ENCODE peak calls at places on chromosomes 2 and 18, in six cellular contexts. V is activated naive CD4-positive, alpha-beta T cell treated with anti-CD3 and anti-CD28 coated beads for 36 hours; T is heart left ventricle; G is tibial artery; X is body of pancreas; A is NT2/D1. E is an unnamed sample.

GRCh38 chr2:238104521-238105311 is 4.6 kb downstream of the ESPNL start:
- DNase-seq in V (no peak), T (peak), G (peak), X (no peak), A (no peak), E (peak)

GRCh38 chr2:229313591-229313990 is 42.5 kb upstream of the PID1 start:
- DNase-seq in V (no peak), T (no peak), G (no peak), X (no peak), A (no peak), E (no peak)

GRCh38 chr2:24984912-24985311 is 13.2 kb upstream of the DNAJC27 start:
- DNase-seq in V (no peak), T (peak), G (no peak), X (peak), A (no peak), E (no peak)

GRCh38 chr18:51012441-51012840 is 17.6 kb upstream of the SMAD4 start:
- DNase-seq in V (no peak), T (no peak), G (no peak), X (no peak), A (no peak), E (no peak)

GRCh38 chr18:12782521-12782920 is 79.7 kb downstream of the PSMG2 start:
- DNase-seq in V (no peak), T (no peak), G (no peak), X (no peak), A (no peak), E (no peak)

GRCh38 chr18:47120428-47120827 is 29.9 kb downstream of the HDHD2 start:
- DNase-seq in V (peak), T (no peak), G (no peak), X (no peak), A (no peak), E (no peak)

GRCh38 chr2:38666578-38666926 is 638 bp downstream of the GALM start:
- DNase-seq in V (no peak), T (no peak), G (no peak), X (no peak), A (no peak), E (no peak)

GRCh38 chr2:218039171-218039570 is 29.9 kb upstream of the RUFY4 start:
- DNase-seq in V (no peak), T (no peak), G (no peak), X (no peak), A (no peak), E (no peak)

GRCh38 chr18:79579807-79580480 is 99.7 kb upstream of the CTDP1 start:
- DNase-seq in V (no peak), T (peak), G (peak), X (peak), A (no peak), E (peak)

GRCh38 chr2:189287982-189288494 is 108.5 kb upstream of the COL5A2 start:
- DNase-seq in V (no peak), T (no peak), G (no peak), X (no peak), A (peak), E (no peak)

GRCh38 chr18:22559414-22560282 is 141.9 kb upstream of the CTAGE1 start:
- DNase-seq in V (no peak), T (peak), G (peak), X (peak), A (no peak), E (peak)

GRCh38 chr2:70887550-70888229 is 48.0 kb upstream of the ATP6V1B1 start:
- DNase-seq in V (peak), T (peak), G (no peak), X (peak), A (no peak), E (no peak)

GRCh38 chr2:71536311-71536710 is 83.0 kb downstream of the DYSF start:
- DNase-seq in V (no peak), T (no peak), G (peak), X (no peak), A (no peak), E (peak)

GRCh38 chr2:120654383-120655134 is 81.1 kb upstream of the GLI2 start:
- DNase-seq in V (no peak), T (peak), G (no peak), X (no peak), A (no peak), E (peak)

GRCh38 chr2:126406267-126406666 is 249.7 kb upstream of the GYPC start:
- DNase-seq in V (no peak), T (no peak), G (no peak), X (no peak), A (no peak), E (no peak)

GRCh38 chr18:57803119-57803969 is at the start of gene ATP8B1:
- DNase-seq in V (no peak), T (peak), G (peak), X (peak), A (no peak), E (peak)

GRCh38 chr2:215269397-215270117 is 42.3 kb upstream of the ATIC start:
- DNase-seq in V (peak), T (peak), G (no peak), X (peak), A (peak), E (no peak)

GRCh38 chr2:110984654-110985053 is 136.1 kb upstream of the BCL2L11 start:
- DNase-seq in V (no peak), T (no peak), G (no peak), X (no peak), A (no peak), E (no peak)

GRCh38 chr18:79399275-79400081 is 3.7 kb downstream of the NFATC1 start:
- DNase-seq in V (peak), T (peak), G (no peak), X (no peak), A (no peak), E (no peak)

GRCh38 chr2:105781274-105781673 is 36.6 kb downstream of the NCK2 start:
- DNase-seq in V (no peak), T (no peak), G (no peak), X (no peak), A (no peak), E (no peak)

GRCh38 chr2:234026111-234026510 is 24.4 kb upstream of the SPP2 start:
- DNase-seq in V (no peak), T (no peak), G (no peak), X (no peak), A (no peak), E (no peak)

GRCh38 chr2:184835081-184835728 is 236.9 kb downstream of the ZNF804A start:
- DNase-seq in V (no peak), T (no peak), G (no peak), X (no peak), A (no peak), E (no peak)

GRCh38 chr2:112869258-112869842 is 32.8 kb upstream of the IL1B start:
- DNase-seq in V (peak), T (peak), G (peak), X (peak), A (no peak), E (no peak)

GRCh38 chr2:194602750-194603149 is 1054.3 kb upstream of the SLC39A10 start:
- DNase-seq in V (no peak), T (no peak), G (no peak), X (no peak), A (no peak), E (no peak)

GRCh38 chr2:81551040-81551634 is 1246.6 kb upstream of the LRRTM1 start:
- DNase-seq in V (no peak), T (no peak), G (no peak), X (no peak), A (no peak), E (no peak)

GRCh38 chr2:221465776-221466175 is 106.3 kb downstream of the EPHA4 start:
- DNase-seq in V (peak), T (no peak), G (no peak), X (no peak), A (no peak), E (no peak)

GRCh38 chr2:222054813-222055212 is 244.0 kb downstream of the PAX3 start:
- DNase-seq in V (no peak), T (no peak), G (no peak), X (no peak), A (no peak), E (no peak)